ENCODE peak calls at places on chromosomes 11 and 22, in seven cellular contexts. One of them, this sample, is unnamed.

GRCh38 chr11:125564357-125564756 is 4.9 kb upstream of the EI24 start:
- DNase-seq in pancreas: no peak
- DNase-seq in nephron progenitor cell: no peak
- DNase-seq in activated CD4-positive, alpha-beta T cell treated with anti-CD3 and anti-CD28 coated beads for 36 hours: no peak
- DNase-seq in stimulated activated CD8-positive, alpha-beta memory T cell treated with anti-CD3 and anti-CD28 coated beads, Interleukin-7, amount 100 ng/mL, for 1 hour: no peak
- DNase-seq in esophagus muscularis mucosa: no peak
- DNase-seq in neural crest cell: no peak
- DNase-seq in this sample: no peak

GRCh38 chr11:58513747-58514367 is 6.0 kb upstream of the OR5B21 start:
- DNase-seq in pancreas: peak
- DNase-seq in nephron progenitor cell: peak
- DNase-seq in activated CD4-positive, alpha-beta T cell treated with anti-CD3 and anti-CD28 coated beads for 36 hours: peak
- DNase-seq in stimulated activated CD8-positive, alpha-beta memory T cell treated with anti-CD3 and anti-CD28 coated beads, Interleukin-7, amount 100 ng/mL, for 1 hour: no peak
- DNase-seq in esophagus muscularis mucosa: no peak
- DNase-seq in neural crest cell: peak
- DNase-seq in this sample: peak

GRCh38 chr11:123594188-123594901 is 60.1 kb downstream of the SCN3B start:
- DNase-seq in pancreas: no peak
- DNase-seq in nephron progenitor cell: no peak
- DNase-seq in activated CD4-positive, alpha-beta T cell treated with anti-CD3 and anti-CD28 coated beads for 36 hours: no peak
- DNase-seq in stimulated activated CD8-positive, alpha-beta memory T cell treated with anti-CD3 and anti-CD28 coated beads, Interleukin-7, amount 100 ng/mL, for 1 hour: no peak
- DNase-seq in esophagus muscularis mucosa: no peak
- DNase-seq in neural crest cell: no peak
- DNase-seq in this sample: no peak

GRCh38 chr22:40156001-40156516 is 21.7 kb upstream of the TNRC6B start:
- DNase-seq in pancreas: peak
- DNase-seq in nephron progenitor cell: no peak
- DNase-seq in activated CD4-positive, alpha-beta T cell treated with anti-CD3 and anti-CD28 coated beads for 36 hours: peak
- DNase-seq in stimulated activated CD8-positive, alpha-beta memory T cell treated with anti-CD3 and anti-CD28 coated beads, Interleukin-7, amount 100 ng/mL, for 1 hour: no peak
- DNase-seq in esophagus muscularis mucosa: peak
- DNase-seq in neural crest cell: no peak
- DNase-seq in this sample: peak

GRCh38 chr11:65506770-65507485 is 8.1 kb downstream of the MALAT1 start:
- DNase-seq in pancreas: no peak
- DNase-seq in nephron progenitor cell: no peak
- DNase-seq in activated CD4-positive, alpha-beta T cell treated with anti-CD3 and anti-CD28 coated beads for 36 hours: peak
- DNase-seq in stimulated activated CD8-positive, alpha-beta memory T cell treated with anti-CD3 and anti-CD28 coated beads, Interleukin-7, amount 100 ng/mL, for 1 hour: no peak
- DNase-seq in esophagus muscularis mucosa: no peak
- DNase-seq in neural crest cell: peak
- DNase-seq in this sample: peak

GRCh38 chr11:77081976-77082836 is 15.4 kb downstream of the CAPN5 start:
- DNase-seq in pancreas: no peak
- DNase-seq in nephron progenitor cell: no peak
- DNase-seq in activated CD4-positive, alpha-beta T cell treated with anti-CD3 and anti-CD28 coated beads for 36 hours: peak
- DNase-seq in stimulated activated CD8-positive, alpha-beta memory T cell treated with anti-CD3 and anti-CD28 coated beads, Interleukin-7, amount 100 ng/mL, for 1 hour: no peak
- DNase-seq in esophagus muscularis mucosa: no peak
- DNase-seq in neural crest cell: no peak
- DNase-seq in this sample: no peak

GRCh38 chr22:39360242-39360641 is 10.5 kb downstream of the SYNGR1 start:
- DNase-seq in pancreas: no peak
- DNase-seq in nephron progenitor cell: no peak
- DNase-seq in activated CD4-positive, alpha-beta T cell treated with anti-CD3 and anti-CD28 coated beads for 36 hours: no peak
- DNase-seq in stimulated activated CD8-positive, alpha-beta memory T cell treated with anti-CD3 and anti-CD28 coated beads, Interleukin-7, amount 100 ng/mL, for 1 hour: no peak
- DNase-seq in esophagus muscularis mucosa: no peak
- DNase-seq in neural crest cell: no peak
- DNase-seq in this sample: no peak

GRCh38 chr11:6646631-6647281 is 8.9 kb downstream of the DCHS1 start:
- DNase-seq in pancreas: no peak
- DNase-seq in nephron progenitor cell: peak
- DNase-seq in activated CD4-positive, alpha-beta T cell treated with anti-CD3 and anti-CD28 coated beads for 36 hours: peak
- DNase-seq in stimulated activated CD8-positive, alpha-beta memory T cell treated with anti-CD3 and anti-CD28 coated beads, Interleukin-7, amount 100 ng/mL, for 1 hour: no peak
- DNase-seq in esophagus muscularis mucosa: no peak
- DNase-seq in neural crest cell: no peak
- DNase-seq in this sample: peak

GRCh38 chr11:95150977-95151684 is 61.5 kb downstream of the ENDOD1 start:
- DNase-seq in pancreas: peak
- DNase-seq in nephron progenitor cell: peak
- DNase-seq in activated CD4-positive, alpha-beta T cell treated with anti-CD3 and anti-CD28 coated beads for 36 hours: peak
- DNase-seq in stimulated activated CD8-positive, alpha-beta memory T cell treated with anti-CD3 and anti-CD28 coated beads, Interleukin-7, amount 100 ng/mL, for 1 hour: peak
- DNase-seq in esophagus muscularis mucosa: peak
- DNase-seq in neural crest cell: peak
- DNase-seq in this sample: peak

GRCh38 chr11:118845369-118845768 is 38.3 kb upstream of the CXCR5 start:
- DNase-seq in pancreas: no peak
- DNase-seq in nephron progenitor cell: no peak
- DNase-seq in activated CD4-positive, alpha-beta T cell treated with anti-CD3 and anti-CD28 coated beads for 36 hours: peak
- DNase-seq in stimulated activated CD8-positive, alpha-beta memory T cell treated with anti-CD3 and anti-CD28 coated beads, Interleukin-7, amount 100 ng/mL, for 1 hour: no peak
- DNase-seq in esophagus muscularis mucosa: no peak
- DNase-seq in neural crest cell: no peak
- DNase-seq in this sample: peak

GRCh38 chr11:122843281-122844150 is 5.2 kb downstream of the CRTAM start:
- DNase-seq in pancreas: no peak
- DNase-seq in nephron progenitor cell: no peak
- DNase-seq in activated CD4-positive, alpha-beta T cell treated with anti-CD3 and anti-CD28 coated beads for 36 hours: peak
- DNase-seq in stimulated activated CD8-positive, alpha-beta memory T cell treated with anti-CD3 and anti-CD28 coated beads, Interleukin-7, amount 100 ng/mL, for 1 hour: no peak
- DNase-seq in esophagus muscularis mucosa: peak
- DNase-seq in neural crest cell: no peak
- DNase-seq in this sample: peak

GRCh38 chr22:19629331-19629719 is 85.0 kb upstream of the SEPTIN5 start:
- DNase-seq in pancreas: no peak
- DNase-seq in nephron progenitor cell: no peak
- DNase-seq in activated CD4-positive, alpha-beta T cell treated with anti-CD3 and anti-CD28 coated beads for 36 hours: no peak
- DNase-seq in stimulated activated CD8-positive, alpha-beta memory T cell treated with anti-CD3 and anti-CD28 coated beads, Interleukin-7, amount 100 ng/mL, for 1 hour: no peak
- DNase-seq in esophagus muscularis mucosa: no peak
- DNase-seq in neural crest cell: no peak
- DNase-seq in this sample: no peak

GRCh38 chr11:72740562-72741428 is 11.4 kb downstream of the ARAP1 start:
- DNase-seq in pancreas: no peak
- DNase-seq in nephron progenitor cell: no peak
- DNase-seq in activated CD4-positive, alpha-beta T cell treated with anti-CD3 and anti-CD28 coated beads for 36 hours: no peak
- DNase-seq in stimulated activated CD8-positive, alpha-beta memory T cell treated with anti-CD3 and anti-CD28 coated beads, Interleukin-7, amount 100 ng/mL, for 1 hour: no peak
- DNase-seq in esophagus muscularis mucosa: no peak
- DNase-seq in neural crest cell: no peak
- DNase-seq in this sample: no peak

GRCh38 chr11:57111646-57112045 is 70.1 kb upstream of the LRRC55 start:
- DNase-seq in pancreas: no peak
- DNase-seq in nephron progenitor cell: no peak
- DNase-seq in activated CD4-positive, alpha-beta T cell treated with anti-CD3 and anti-CD28 coated beads for 36 hours: no peak
- DNase-seq in stimulated activated CD8-positive, alpha-beta memory T cell treated with anti-CD3 and anti-CD28 coated beads, Interleukin-7, amount 100 ng/mL, for 1 hour: no peak
- DNase-seq in esophagus muscularis mucosa: no peak
- DNase-seq in neural crest cell: no peak
- DNase-seq in this sample: no peak

GRCh38 chr11:6326980-6327379 is 6.7 kb upstream of the CAVIN3 start:
- DNase-seq in pancreas: no peak
- DNase-seq in nephron progenitor cell: no peak
- DNase-seq in activated CD4-positive, alpha-beta T cell treated with anti-CD3 and anti-CD28 coated beads for 36 hours: no peak
- DNase-seq in stimulated activated CD8-positive, alpha-beta memory T cell treated with anti-CD3 and anti-CD28 coated beads, Interleukin-7, amount 100 ng/mL, for 1 hour: no peak
- DNase-seq in esophagus muscularis mucosa: no peak
- DNase-seq in neural crest cell: no peak
- DNase-seq in this sample: no peak

GRCh38 chr22:46993626-46994025 is 231.2 kb downstream of the TBC1D22A start:
- DNase-seq in pancreas: peak
- DNase-seq in nephron progenitor cell: no peak
- DNase-seq in activated CD4-positive, alpha-beta T cell treated with anti-CD3 and anti-CD28 coated beads for 36 hours: no peak
- DNase-seq in stimulated activated CD8-positive, alpha-beta memory T cell treated with anti-CD3 and anti-CD28 coated beads, Interleukin-7, amount 100 ng/mL, for 1 hour: no peak
- DNase-seq in esophagus muscularis mucosa: no peak
- DNase-seq in neural crest cell: no peak
- DNase-seq in this sample: no peak

GRCh38 chr11:72816404-72816990 is 2.3 kb downstream of the ATG16L2 start:
- DNase-seq in pancreas: no peak
- DNase-seq in nephron progenitor cell: no peak
- DNase-seq in activated CD4-positive, alpha-beta T cell treated with anti-CD3 and anti-CD28 coated beads for 36 hours: no peak
- DNase-seq in stimulated activated CD8-positive, alpha-beta memory T cell treated with anti-CD3 and anti-CD28 coated beads, Interleukin-7, amount 100 ng/mL, for 1 hour: no peak
- DNase-seq in esophagus muscularis mucosa: no peak
- DNase-seq in neural crest cell: no peak
- DNase-seq in this sample: no peak

GRCh38 chr11:84384637-84385227 is 1098.6 kb upstream of the CCDC90B start:
- DNase-seq in pancreas: peak
- DNase-seq in nephron progenitor cell: peak
- DNase-seq in activated CD4-positive, alpha-beta T cell treated with anti-CD3 and anti-CD28 coated beads for 36 hours: peak
- DNase-seq in stimulated activated CD8-positive, alpha-beta memory T cell treated with anti-CD3 and anti-CD28 coated beads, Interleukin-7, amount 100 ng/mL, for 1 hour: no peak
- DNase-seq in esophagus muscularis mucosa: no peak
- DNase-seq in neural crest cell: peak
- DNase-seq in this sample: peak

GRCh38 chr11:19561011-19561410 is 151.6 kb upstream of the NAV2 start:
- DNase-seq in pancreas: no peak
- DNase-seq in nephron progenitor cell: no peak
- DNase-seq in activated CD4-positive, alpha-beta T cell treated with anti-CD3 and anti-CD28 coated beads for 36 hours: no peak
- DNase-seq in stimulated activated CD8-positive, alpha-beta memory T cell treated with anti-CD3 and anti-CD28 coated beads, Interleukin-7, amount 100 ng/mL, for 1 hour: no peak
- DNase-seq in esophagus muscularis mucosa: no peak
- DNase-seq in neural crest cell: no peak
- DNase-seq in this sample: no peak

GRCh38 chr11:61378713-61379313 is 13.6 kb upstream of the TMEM216 start:
- DNase-seq in pancreas: no peak
- DNase-seq in nephron progenitor cell: no peak
- DNase-seq in activated CD4-positive, alpha-beta T cell treated with anti-CD3 and anti-CD28 coated beads for 36 hours: no peak
- DNase-seq in stimulated activated CD8-positive, alpha-beta memory T cell treated with anti-CD3 and anti-CD28 coated beads, Interleukin-7, amount 100 ng/mL, for 1 hour: no peak
- DNase-seq in esophagus muscularis mucosa: no peak
- DNase-seq in neural crest cell: no peak
- DNase-seq in this sample: no peak

GRCh38 chr22:40499187-40499753 is 128.9 kb downstream of the SGSM3 start:
- DNase-seq in pancreas: no peak
- DNase-seq in nephron progenitor cell: no peak
- DNase-seq in activated CD4-positive, alpha-beta T cell treated with anti-CD3 and anti-CD28 coated beads for 36 hours: no peak
- DNase-seq in stimulated activated CD8-positive, alpha-beta memory T cell treated with anti-CD3 and anti-CD28 coated beads, Interleukin-7, amount 100 ng/mL, for 1 hour: no peak
- DNase-seq in esophagus muscularis mucosa: no peak
- DNase-seq in neural crest cell: no peak
- DNase-seq in this sample: peak

GRCh38 chr22:41739576-41739975 is 40.3 kb downstream of the MEI1 start:
- DNase-seq in pancreas: no peak
- DNase-seq in nephron progenitor cell: no peak
- DNase-seq in activated CD4-positive, alpha-beta T cell treated with anti-CD3 and anti-CD28 coated beads for 36 hours: no peak
- DNase-seq in stimulated activated CD8-positive, alpha-beta memory T cell treated with anti-CD3 and anti-CD28 coated beads, Interleukin-7, amount 100 ng/mL, for 1 hour: no peak
- DNase-seq in esophagus muscularis mucosa: no peak
- DNase-seq in neural crest cell: no peak
- DNase-seq in this sample: no peak

GRCh38 chr11:46808804-46809431 is 37.2 kb downstream of the CKAP5 start:
- DNase-seq in pancreas: no peak
- DNase-seq in nephron progenitor cell: no peak
- DNase-seq in activated CD4-positive, alpha-beta T cell treated with anti-CD3 and anti-CD28 coated beads for 36 hours: no peak
- DNase-seq in stimulated activated CD8-positive, alpha-beta memory T cell treated with anti-CD3 and anti-CD28 coated beads, Interleukin-7, amount 100 ng/mL, for 1 hour: no peak
- DNase-seq in esophagus muscularis mucosa: no peak
- DNase-seq in neural crest cell: no peak
- DNase-seq in this sample: no peak

GRCh38 chr22:19510919-19511341 is 13.3 kb downstream of the CLDN5 start:
- DNase-seq in pancreas: no peak
- DNase-seq in nephron progenitor cell: no peak
- DNase-seq in activated CD4-positive, alpha-beta T cell treated with anti-CD3 and anti-CD28 coated beads for 36 hours: no peak
- DNase-seq in stimulated activated CD8-positive, alpha-beta memory T cell treated with anti-CD3 and anti-CD28 coated beads, Interleukin-7, amount 100 ng/mL, for 1 hour: no peak
- DNase-seq in esophagus muscularis mucosa: no peak
- DNase-seq in neural crest cell: no peak
- DNase-seq in this sample: no peak

GRCh38 chr22:32836286-32836859 is 34.9 kb downstream of the TIMP3 start:
- DNase-seq in pancreas: no peak
- DNase-seq in nephron progenitor cell: no peak
- DNase-seq in activated CD4-positive, alpha-beta T cell treated with anti-CD3 and anti-CD28 coated beads for 36 hours: peak
- DNase-seq in stimulated activated CD8-positive, alpha-beta memory T cell treated with anti-CD3 and anti-CD28 coated beads, Interleukin-7, amount 100 ng/mL, for 1 hour: no peak
- DNase-seq in esophagus muscularis mucosa: no peak
- DNase-seq in neural crest cell: no peak
- DNase-seq in this sample: peak

GRCh38 chr22:24305260-24305692 is 34.6 kb downstream of the SPECC1L start:
- DNase-seq in pancreas: no peak
- DNase-seq in nephron progenitor cell: no peak
- DNase-seq in activated CD4-positive, alpha-beta T cell treated with anti-CD3 and anti-CD28 coated beads for 36 hours: peak
- DNase-seq in stimulated activated CD8-positive, alpha-beta memory T cell treated with anti-CD3 and anti-CD28 coated beads, Interleukin-7, amount 100 ng/mL, for 1 hour: no peak
- DNase-seq in esophagus muscularis mucosa: no peak
- DNase-seq in neural crest cell: no peak
- DNase-seq in this sample: peak

GRCh38 chr22:37472418-37473006 is 13.7 kb downstream of the MFNG start:
- DNase-seq in pancreas: no peak
- DNase-seq in nephron progenitor cell: peak
- DNase-seq in activated CD4-positive, alpha-beta T cell treated with anti-CD3 and anti-CD28 coated beads for 36 hours: peak
- DNase-seq in stimulated activated CD8-positive, alpha-beta memory T cell treated with anti-CD3 and anti-CD28 coated beads, Interleukin-7, amount 100 ng/mL, for 1 hour: no peak
- DNase-seq in esophagus muscularis mucosa: no peak
- DNase-seq in neural crest cell: peak
- DNase-seq in this sample: peak

GRCh38 chr22:36729321-36729720 is 25.8 kb upstream of the CACNG2 start:
- DNase-seq in pancreas: no peak
- DNase-seq in nephron progenitor cell: no peak
- DNase-seq in activated CD4-positive, alpha-beta T cell treated with anti-CD3 and anti-CD28 coated beads for 36 hours: no peak
- DNase-seq in stimulated activated CD8-positive, alpha-beta memory T cell treated with anti-CD3 and anti-CD28 coated beads, Interleukin-7, amount 100 ng/mL, for 1 hour: no peak
- DNase-seq in esophagus muscularis mucosa: no peak
- DNase-seq in neural crest cell: no peak
- DNase-seq in this sample: no peak

GRCh38 chr11:75371930-75372876 is 20.7 kb upstream of the ARRB1 start:
- DNase-seq in pancreas: no peak
- DNase-seq in nephron progenitor cell: no peak
- DNase-seq in activated CD4-positive, alpha-beta T cell treated with anti-CD3 and anti-CD28 coated beads for 36 hours: no peak
- DNase-seq in stimulated activated CD8-positive, alpha-beta memory T cell treated with anti-CD3 and anti-CD28 coated beads, Interleukin-7, amount 100 ng/mL, for 1 hour: no peak
- DNase-seq in esophagus muscularis mucosa: no peak
- DNase-seq in neural crest cell: no peak
- DNase-seq in this sample: no peak

GRCh38 chr11:108871152-108871551 is 206.3 kb downstream of the DDX10 start:
- DNase-seq in pancreas: no peak
- DNase-seq in nephron progenitor cell: no peak
- DNase-seq in activated CD4-positive, alpha-beta T cell treated with anti-CD3 and anti-CD28 coated beads for 36 hours: peak
- DNase-seq in stimulated activated CD8-positive, alpha-beta memory T cell treated with anti-CD3 and anti-CD28 coated beads, Interleukin-7, amount 100 ng/mL, for 1 hour: no peak
- DNase-seq in esophagus muscularis mucosa: no peak
- DNase-seq in neural crest cell: no peak
- DNase-seq in this sample: peak

GRCh38 chr11:130001491-130002351 is 914 bp downstream of the PRDM10 start:
- DNase-seq in pancreas: peak
- DNase-seq in nephron progenitor cell: peak
- DNase-seq in activated CD4-positive, alpha-beta T cell treated with anti-CD3 and anti-CD28 coated beads for 36 hours: peak
- DNase-seq in stimulated activated CD8-positive, alpha-beta memory T cell treated with anti-CD3 and anti-CD28 coated beads, Interleukin-7, amount 100 ng/mL, for 1 hour: peak
- DNase-seq in esophagus muscularis mucosa: no peak
- DNase-seq in neural crest cell: no peak
- DNase-seq in this sample: peak

GRCh38 chr22:37431811-37432707 is 4.8 kb upstream of the ELFN2 start:
- DNase-seq in pancreas: no peak
- DNase-seq in nephron progenitor cell: no peak
- DNase-seq in activated CD4-positive, alpha-beta T cell treated with anti-CD3 and anti-CD28 coated beads for 36 hours: peak
- DNase-seq in stimulated activated CD8-positive, alpha-beta memory T cell treated with anti-CD3 and anti-CD28 coated beads, Interleukin-7, amount 100 ng/mL, for 1 hour: no peak
- DNase-seq in esophagus muscularis mucosa: no peak
- DNase-seq in neural crest cell: no peak
- DNase-seq in this sample: peak

GRCh38 chr11:125110506-125110905 is 920 bp downstream of the TMEM218 start:
- DNase-seq in pancreas: no peak
- DNase-seq in nephron progenitor cell: no peak
- DNase-seq in activated CD4-positive, alpha-beta T cell treated with anti-CD3 and anti-CD28 coated beads for 36 hours: peak
- DNase-seq in stimulated activated CD8-positive, alpha-beta memory T cell treated with anti-CD3 and anti-CD28 coated beads, Interleukin-7, amount 100 ng/mL, for 1 hour: no peak
- DNase-seq in esophagus muscularis mucosa: no peak
- DNase-seq in neural crest cell: no peak
- DNase-seq in this sample: peak

GRCh38 chr11:120632579-120632978 is 121.0 kb downstream of the GRIK4 start:
- DNase-seq in pancreas: no peak
- DNase-seq in nephron progenitor cell: no peak
- DNase-seq in activated CD4-positive, alpha-beta T cell treated with anti-CD3 and anti-CD28 coated beads for 36 hours: peak
- DNase-seq in stimulated activated CD8-positive, alpha-beta memory T cell treated with anti-CD3 and anti-CD28 coated beads, Interleukin-7, amount 100 ng/mL, for 1 hour: no peak
- DNase-seq in esophagus muscularis mucosa: no peak
- DNase-seq in neural crest cell: no peak
- DNase-seq in this sample: no peak

GRCh38 chr11:42175203-42175602 is 715.8 kb upstream of the LRRC4C start:
- DNase-seq in pancreas: no peak
- DNase-seq in nephron progenitor cell: no peak
- DNase-seq in activated CD4-positive, alpha-beta T cell treated with anti-CD3 and anti-CD28 coated beads for 36 hours: no peak
- DNase-seq in stimulated activated CD8-positive, alpha-beta memory T cell treated with anti-CD3 and anti-CD28 coated beads, Interleukin-7, amount 100 ng/mL, for 1 hour: no peak
- DNase-seq in esophagus muscularis mucosa: no peak
- DNase-seq in neural crest cell: no peak
- DNase-seq in this sample: no peak

GRCh38 chr11:88043149-88043548 is 132.1 kb downstream of the RAB38 start:
- DNase-seq in pancreas: no peak
- DNase-seq in nephron progenitor cell: no peak
- DNase-seq in activated CD4-positive, alpha-beta T cell treated with anti-CD3 and anti-CD28 coated beads for 36 hours: no peak
- DNase-seq in stimulated activated CD8-positive, alpha-beta memory T cell treated with anti-CD3 and anti-CD28 coated beads, Interleukin-7, amount 100 ng/mL, for 1 hour: no peak
- DNase-seq in esophagus muscularis mucosa: no peak
- DNase-seq in neural crest cell: no peak
- DNase-seq in this sample: no peak

GRCh38 chr22:42856179-42856864 is 751 bp downstream of the ARFGAP3 start:
- DNase-seq in pancreas: peak
- DNase-seq in nephron progenitor cell: peak
- DNase-seq in activated CD4-positive, alpha-beta T cell treated with anti-CD3 and anti-CD28 coated beads for 36 hours: peak
- DNase-seq in stimulated activated CD8-positive, alpha-beta memory T cell treated with anti-CD3 and anti-CD28 coated beads, Interleukin-7, amount 100 ng/mL, for 1 hour: peak
- DNase-seq in esophagus muscularis mucosa: no peak
- DNase-seq in neural crest cell: no peak
- DNase-seq in this sample: peak

This sample was measured in activated CD8-positive, alpha-beta T cell treated with anti-CD3 and anti-CD28 coated beads for 36 hours.